ENCODE peak calls at places on chromosomes 16 and 17, in five cellular contexts. J is uterus, I is pancreas, Q is IMR-90, D is cardiac muscle cell. W is an unnamed sample.

GRCh38 chr17:61218438-61218837 is 181.2 kb upstream of the TBX2 start:
- DNase-seq in J (no peak), I (no peak), Q (peak), D (no peak), W (peak)

GRCh38 chr16:82682757-82683156 is 56.0 kb downstream of the CDH13 start:
- DNase-seq in J (no peak), I (no peak), Q (no peak), D (no peak), W (no peak)

GRCh38 chr17:61579961-61580360 is 11.1 kb downstream of the NACA2 start:
- DNase-seq in J (no peak), I (no peak), Q (peak), D (no peak), W (peak)

GRCh38 chr16:56298948-56299602 is 107.8 kb downstream of the GNAO1 start:
- DNase-seq in J (no peak), I (no peak), Q (no peak), D (no peak), W (no peak)

GRCh38 chr16:10556240-10556639 is 24.2 kb downstream of the EMP2 start:
- DNase-seq in J (no peak), I (no peak), Q (no peak), D (no peak), W (no peak)

GRCh38 chr16:1687427-1688316 is 9.6 kb downstream of the JPT2 start:
- DNase-seq in J (no peak), I (no peak), Q (no peak), D (no peak), W (no peak)

GRCh38 chr17:61362852-61363600 is 36.6 kb upstream of the TBX2 start:
- DNase-seq in J (no peak), I (no peak), Q (no peak), D (no peak), W (no peak)

GRCh38 chr17:63503330-63503685 is 19.9 kb upstream of the KCNH6 start:
- DNase-seq in J (no peak), I (no peak), Q (no peak), D (no peak), W (no peak)

GRCh38 chr16:74743668-74744299 is 30.8 kb downstream of the FA2H start:
- DNase-seq in J (no peak), I (peak), Q (peak), D (no peak), W (peak)

GRCh38 chr17:69141802-69142472 is at the start of gene ABCA6:
- DNase-seq in J (peak), I (no peak), Q (no peak), D (no peak), W (peak)

GRCh38 chr17:17462048-17462824 is 14.6 kb upstream of the MED9 start:
- DNase-seq in J (no peak), I (no peak), Q (peak), D (no peak), W (no peak)

GRCh38 chr17:31597646-31598387 is 206.3 kb downstream of the RAB11FIP4 start:
- DNase-seq in J (no peak), I (no peak), Q (no peak), D (no peak), W (no peak)

GRCh38 chr17:29140051-29140582 is 40.1 kb downstream of the MYO18A start:
- DNase-seq in J (peak), I (peak), Q (peak), D (peak), W (peak)

GRCh38 chr16:85114909-85115567 is 2.8 kb upstream of the CIBAR2 start:
- DNase-seq in J (peak), I (peak), Q (peak), D (peak), W (peak)

GRCh38 chr16:16890964-16891363 is 512.0 kb downstream of the NPIPA7 start:
- DNase-seq in J (no peak), I (no peak), Q (no peak), D (no peak), W (no peak)

GRCh38 chr16:79897444-79898146 is 297.1 kb upstream of the MAF start:
- DNase-seq in J (no peak), I (no peak), Q (no peak), D (no peak), W (no peak)

GRCh38 chr17:45410144-45411091 is 22.3 kb downstream of the ARHGAP27 start:
- DNase-seq in J (no peak), I (no peak), Q (no peak), D (no peak), W (no peak)

GRCh38 chr17:72205357-72205756 is 84.5 kb downstream of the SOX9 start:
- DNase-seq in J (no peak), I (no peak), Q (no peak), D (peak), W (no peak)

GRCh38 chr16:4404247-4404966 is 12.0 kb downstream of the CORO7 start:
- DNase-seq in J (peak), I (no peak), Q (no peak), D (peak), W (peak)

GRCh38 chr16:29675811-29676643 is 3.0 kb upstream of the QPRT start:
- DNase-seq in J (no peak), I (no peak), Q (peak), D (peak), W (peak)

GRCh38 chr16:57268804-57269800 is 15.4 kb downstream of the PLLP start:
- DNase-seq in J (no peak), I (peak), Q (peak), D (peak), W (no peak)

GRCh38 chr17:69047368-69048263 is 13.1 kb downstream of the ABCA9 start:
- DNase-seq in J (peak), I (peak), Q (peak), D (peak), W (peak)

GRCh38 chr16:81376880-81377279 is 62.1 kb downstream of the GAN start:
- DNase-seq in J (no peak), I (no peak), Q (no peak), D (no peak), W (no peak)

GRCh38 chr17:80413771-80414507 is 1.0 kb upstream of the ENDOV start:
- DNase-seq in J (no peak), I (no peak), Q (no peak), D (no peak), W (no peak)

GRCh38 chr16:80614908-80615696 is 74.3 kb downstream of the DYNLRB2 start:
- DNase-seq in J (no peak), I (no peak), Q (peak), D (no peak), W (peak)

GRCh38 chr16:64991011-64991410 is 130.9 kb downstream of the CDH11 start:
- DNase-seq in J (no peak), I (no peak), Q (no peak), D (no peak), W (no peak)

GRCh38 chr17:82879241-82879640 is 39.4 kb upstream of the ZNF750 start:
- DNase-seq in J (no peak), I (no peak), Q (no peak), D (no peak), W (no peak)

GRCh38 chr16:19923396-19923795 is 38.7 kb upstream of the GPRC5B start:
- DNase-seq in J (no peak), I (no peak), Q (no peak), D (no peak), W (no peak)

GRCh38 chr16:48210747-48211146 is 33.4 kb upstream of the LONP2 start:
- DNase-seq in J (no peak), I (peak), Q (no peak), D (no peak), W (no peak)

GRCh38 chr17:82963104-82963950 is 116.1 kb upstream of the METRNL start:
- DNase-seq in J (peak), I (peak), Q (peak), D (peak), W (peak)

GRCh38 chr17:75459590-75460267 is 3.3 kb downstream of the TMEM94 start:
- DNase-seq in J (no peak), I (peak), Q (no peak), D (no peak), W (no peak)

GRCh38 chr17:58755577-58756245 is at the start of gene PPM1E:
- DNase-seq in J (peak), I (peak), Q (peak), D (peak), W (peak)

DNA sequence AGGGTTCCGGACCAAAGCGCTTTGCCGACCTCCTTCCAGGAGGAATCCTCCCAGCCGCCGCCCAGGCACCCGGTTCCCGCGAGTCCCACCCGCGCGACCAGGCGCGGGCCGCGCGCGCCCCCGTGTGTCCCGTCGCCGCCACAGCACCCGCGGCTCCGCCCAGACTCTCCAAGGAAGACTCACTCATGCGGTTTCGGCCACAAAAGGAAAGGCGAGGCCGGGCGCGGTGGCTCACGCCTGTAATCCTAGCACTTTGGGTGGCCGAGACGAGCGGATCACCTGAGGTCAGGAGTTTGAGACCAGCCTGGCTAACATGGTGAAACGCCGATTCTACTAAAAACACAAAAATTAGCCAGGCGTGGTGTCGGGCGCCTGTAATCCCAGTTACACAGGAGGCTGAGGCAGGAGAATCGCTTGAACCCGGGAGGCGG is 3.5 kb upstream of the PKMYT1 start:
- DNase-seq in J (peak), I (no peak), Q (peak), D (peak), W (peak)
- H3K4me3 ChIP-seq in J (no peak), I (peak), Q (peak), D (no peak), W (peak)

DNA sequence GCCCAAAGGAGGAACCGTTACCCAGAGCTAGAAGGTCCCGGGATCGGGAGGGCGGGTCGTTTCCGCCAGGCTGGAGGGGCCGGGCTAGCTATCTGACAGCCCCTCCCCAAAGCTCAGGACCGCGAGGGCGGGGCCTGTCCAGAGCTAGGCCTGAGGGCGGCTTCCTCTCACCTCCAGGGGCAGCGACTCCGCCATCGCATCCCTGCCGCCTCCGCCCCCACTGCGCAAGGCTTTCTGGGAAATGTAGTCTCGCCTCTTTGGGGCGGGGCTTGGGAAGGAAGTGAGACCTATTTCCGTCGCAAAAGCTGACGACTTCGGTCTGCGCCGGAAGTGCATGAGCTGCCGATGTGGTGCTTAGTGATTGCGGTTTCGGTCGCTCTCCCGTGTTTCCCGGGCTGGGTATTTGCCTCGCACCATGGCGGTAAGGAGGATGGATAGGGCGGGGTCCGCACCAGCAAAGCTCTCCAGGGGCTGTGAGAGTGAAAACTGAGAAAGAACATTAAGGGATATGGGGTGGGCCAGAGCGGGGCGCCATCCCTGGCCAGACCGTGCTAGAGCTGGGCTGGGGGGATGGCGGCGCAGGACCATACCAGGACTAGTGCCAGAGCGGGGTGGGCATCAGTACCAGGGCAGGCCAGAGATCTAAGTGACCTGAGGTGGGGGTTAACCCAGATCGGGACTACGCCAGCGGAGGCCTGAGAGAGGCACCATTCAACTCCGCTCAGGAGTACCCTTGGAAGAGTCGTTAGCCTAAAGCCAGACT is at the start of gene TMEM208:
- DNase-seq in J (peak), I (peak), Q (peak), D (peak), W (peak)
- TF ChIP-seq CTCF in J (peak), I (no peak), Q (peak), D (peak), W (peak)

GRCh38 chr17:13508916-13509315 is 92.8 kb downstream of the HS3ST3A1 start:
- DNase-seq in J (no peak), I (no peak), Q (no peak), D (no peak), W (no peak)

GRCh38 chr17:13513039-13513405 is 88.7 kb downstream of the HS3ST3A1 start:
- DNase-seq in J (no peak), I (no peak), Q (peak), D (peak), W (peak)

GRCh38 chr17:13509561-13509960 is 92.2 kb downstream of the HS3ST3A1 start:
- DNase-seq in J (no peak), I (no peak), Q (peak), D (no peak), W (no peak)

DNA sequence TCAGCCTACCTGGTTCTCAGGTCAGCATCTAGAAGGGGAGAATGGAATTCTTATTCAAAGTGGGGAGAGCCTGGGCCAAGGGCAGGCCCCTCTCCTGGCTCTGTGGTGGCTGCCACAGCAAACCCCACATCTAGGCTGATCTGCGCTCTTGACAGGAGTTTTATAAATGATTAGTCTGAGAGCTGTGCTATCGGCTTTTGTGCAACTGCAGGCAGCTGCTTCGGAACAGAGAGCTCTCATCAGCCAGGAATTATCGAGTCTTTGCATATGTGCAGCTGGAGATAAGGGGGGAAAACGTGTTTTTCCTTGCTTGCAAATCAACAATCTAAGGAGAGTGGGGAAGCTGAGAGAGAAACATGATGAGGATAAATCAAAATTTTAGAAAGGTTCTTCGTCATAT is 91.7 kb downstream of the HS3ST3A1 start:
- DNase-seq in J (no peak), I (no peak), Q (peak), D (peak), W (peak)
- H3K4me3 ChIP-seq in J (no peak), I (no peak), Q (no peak), D (no peak), W (no peak)

DNA sequence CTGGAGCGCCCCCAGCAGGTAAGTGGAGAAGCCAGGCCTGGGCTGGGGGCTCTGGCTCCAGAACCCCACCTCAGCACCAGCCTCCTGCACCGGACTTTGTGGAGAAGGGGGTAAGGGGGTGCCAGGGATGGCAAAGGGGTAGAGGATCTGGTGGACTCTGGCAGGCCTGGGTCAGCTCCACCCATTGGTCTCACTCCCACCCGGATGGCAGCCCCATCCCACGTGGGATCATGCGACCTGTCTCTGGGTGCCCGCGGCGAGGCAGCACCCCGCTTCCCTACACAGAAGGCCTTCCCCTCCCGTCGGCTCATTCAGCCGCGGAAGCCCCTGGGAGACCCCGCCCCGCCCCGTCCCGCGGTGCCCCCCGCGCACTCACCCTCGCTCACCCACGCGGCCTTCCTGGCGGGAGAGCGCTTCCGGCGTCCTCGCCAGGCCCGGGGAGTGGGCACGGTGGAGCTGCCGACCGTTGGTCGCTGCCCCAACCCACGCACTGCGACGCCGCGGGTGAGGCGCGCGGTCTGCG is 498 bp upstream of the PLEKHG4 start:
- DNase-seq in J (no peak), I (no peak), Q (no peak), D (no peak), W (no peak)
- TF ChIP-seq CTCF in J (no peak), I (no peak), Q (peak), D (peak), W (no peak)